ENCODE peak calls at places on chromosomes 16 and 17, in nine cellular contexts. S is left lung; J is A549; E is aorta; U is DND-41; A is right lobe of liver; I is left ventricle myocardium inferior; R is effector memory CD4-positive, alpha-beta T cell; B is pancreas. D is an unnamed sample.

GRCh38 chr17:61520897-61521296 is 68.7 kb downstream of the TBX4 start:
- DNase-seq in S (no peak), J (no peak), E (no peak), U (no peak), A (no peak), I (no peak), R (no peak), B (no peak), D (no peak)

GRCh38 chr17:48992433-48992832 is 4.8 kb upstream of the IGF2BP1 start:
- DNase-seq in S (no peak), J (no peak), E (no peak), U (no peak), A (no peak), I (no peak), R (no peak), B (no peak), D (no peak)

GRCh38 chr17:80585880-80586279 is 41.2 kb downstream of the RPTOR start:
- DNase-seq in S (no peak), J (no peak), E (no peak), U (no peak), A (no peak), I (no peak), R (no peak), B (no peak), D (no peak)

GRCh38 chr17:4634981-4635380 is 6.5 kb downstream of the ALOX15 start:
- DNase-seq in S (peak), J (no peak), E (no peak), U (no peak), A (no peak), I (no peak), R (no peak), B (no peak), D (no peak)

GRCh38 chr16:20382202-20382948 is 22.2 kb downstream of the PDILT start:
- DNase-seq in S (no peak), J (no peak), E (no peak), U (no peak), A (no peak), I (no peak), R (no peak), B (no peak), D (peak)

GRCh38 chr16:35198223-35199199 is 1739.1 kb downstream of the TP53TG3F start:
- DNase-seq in S (no peak), J (no peak), E (no peak), U (no peak), A (no peak), I (no peak), R (no peak), B (no peak), D (no peak)

GRCh38 chr16:89168381-89169189 is 3.0 kb upstream of the CDH15 start:
- DNase-seq in S (no peak), J (no peak), E (no peak), U (no peak), A (no peak), I (no peak), R (no peak), B (no peak), D (no peak)

GRCh38 chr17:6670999-6671398 is 19.4 kb downstream of the C17orf100 start:
- DNase-seq in S (no peak), J (no peak), E (no peak), U (no peak), A (no peak), I (no peak), R (no peak), B (no peak), D (no peak)

GRCh38 chr16:9199751-9200150 is 108.3 kb downstream of the HAPSTR1 start:
- DNase-seq in S (no peak), J (no peak), E (no peak), U (no peak), A (no peak), I (no peak), R (no peak), B (no peak), D (no peak)

GRCh38 chr17:45234641-45235040 is 13.0 kb downstream of the FMNL1 start:
- DNase-seq in S (no peak), J (no peak), E (no peak), U (peak), A (no peak), I (no peak), R (no peak), B (no peak), D (no peak)

GRCh38 chr16:66357523-66357928 is 9.0 kb upstream of the CDH5 start:
- DNase-seq in S (no peak), J (peak), E (no peak), U (peak), A (no peak), I (no peak), R (no peak), B (peak), D (peak)

GRCh38 chr17:32813021-32813420 is 63.9 kb downstream of the MYO1D start:
- DNase-seq in S (no peak), J (no peak), E (no peak), U (no peak), A (no peak), I (no peak), R (no peak), B (no peak), D (no peak)

GRCh38 chr17:3475155-3475808 is 515 bp upstream of the ASPA start:
- DNase-seq in S (no peak), J (no peak), E (no peak), U (no peak), A (no peak), I (no peak), R (no peak), B (no peak), D (no peak)
- H3K27ac ChIP-seq in S (peak), J (no peak), E (no peak), U (no peak), A (peak), I (peak), R (no peak), B (no peak), D (no peak)

GRCh38 chr16:2834968-2835367 is 4.9 kb downstream of the ZG16B start:
- DNase-seq in S (no peak), J (no peak), E (no peak), U (no peak), A (no peak), I (no peak), R (no peak), B (no peak), D (no peak)

GRCh38 chr16:2838928-2839327 is 8.8 kb downstream of the ZG16B start:
- DNase-seq in S (peak), J (peak), E (peak), U (peak), A (peak), I (peak), R (peak), B (peak), D (peak)

GRCh38 chr16:2836646-2837508 is 6.8 kb downstream of the ZG16B start:
- DNase-seq in S (no peak), J (no peak), E (no peak), U (no peak), A (no peak), I (no peak), R (no peak), B (no peak), D (no peak)

GRCh38 chr16:2839650-2840450 is 9.7 kb downstream of the ZG16B start:
- DNase-seq in S (no peak), J (no peak), E (peak), U (no peak), A (no peak), I (peak), R (no peak), B (no peak), D (no peak)

GRCh38 chr16:2835638-2836493 is 5.8 kb downstream of the ZG16B start:
- DNase-seq in S (peak), J (peak), E (peak), U (no peak), A (no peak), I (no peak), R (no peak), B (peak), D (no peak)
- H3K27ac ChIP-seq in S (peak), J (peak), E (no peak), U (no peak), A (no peak), I (no peak), R (no peak), B (peak), D (no peak)

DNA sequence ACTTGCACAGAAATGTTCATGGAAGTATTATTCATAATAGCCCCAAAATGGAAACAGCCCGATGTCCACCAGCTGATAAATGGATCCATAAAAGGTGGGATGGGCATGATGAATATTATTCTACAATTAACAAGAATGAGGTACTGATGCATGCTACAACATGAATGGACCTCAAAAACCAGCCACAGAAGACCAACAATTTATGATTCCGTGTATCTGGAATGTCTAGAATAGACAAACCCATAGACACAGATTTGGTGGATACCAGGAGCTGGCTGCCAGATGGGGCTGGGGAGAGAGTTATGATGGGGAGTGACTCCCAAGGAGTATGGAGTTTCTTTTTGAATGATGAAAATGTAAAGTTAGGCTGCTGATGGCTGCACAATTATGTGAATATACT is 10.8 kb upstream of the NAGLU start:
- DNase-seq in S (no peak), J (no peak), E (no peak), U (no peak), A (no peak), I (no peak), R (no peak), B (no peak), D (no peak)
- H3K27ac ChIP-seq in S (no peak), J (peak), E (no peak), U (no peak), A (peak), I (peak), R (no peak), B (no peak), D (no peak)

DNA sequence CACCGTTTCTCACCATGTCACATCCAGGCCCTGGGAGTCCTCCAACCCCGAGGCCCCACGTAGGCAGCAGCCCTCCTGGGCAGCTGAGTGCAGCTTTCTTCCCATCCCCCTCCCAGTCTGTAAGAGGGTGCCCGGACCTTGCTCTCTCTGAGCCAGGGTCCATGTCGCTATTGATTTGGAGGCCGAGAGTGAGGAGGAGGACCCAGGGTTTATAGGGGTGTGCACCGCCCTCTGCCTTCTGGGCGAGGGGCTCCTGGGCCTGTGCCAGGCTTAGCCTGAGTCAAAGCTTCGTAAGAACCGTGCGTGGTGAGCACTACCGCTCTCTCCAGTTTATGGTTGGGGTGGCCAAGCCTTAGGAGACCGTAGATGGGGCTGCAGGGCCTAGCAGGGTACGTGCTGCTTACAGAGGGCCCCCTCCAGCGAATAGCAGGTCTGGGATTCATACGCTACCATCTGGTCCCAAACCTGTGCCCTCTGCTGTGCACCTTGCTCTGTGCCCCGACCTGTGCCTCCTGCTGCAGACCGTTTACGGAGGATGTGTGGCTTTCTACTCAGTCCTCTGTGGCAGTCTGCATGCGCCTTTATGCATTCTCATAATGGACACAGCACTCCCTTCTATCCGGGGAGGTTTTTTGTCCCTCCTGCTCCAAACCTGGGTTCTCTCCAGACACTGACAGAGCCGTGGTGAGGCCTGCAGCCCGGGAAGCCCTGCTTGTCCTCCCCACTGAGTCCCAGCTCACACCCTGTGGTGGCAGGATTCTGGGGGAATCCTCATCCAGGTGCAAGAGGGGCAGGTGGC is 54.7 kb downstream of the PGS1 start:
- DNase-seq in S (no peak), J (no peak), E (no peak), U (no peak), A (peak), I (no peak), R (no peak), B (no peak), D (no peak)
- H3K27ac ChIP-seq in S (no peak), J (no peak), E (no peak), U (no peak), A (no peak), I (no peak), R (no peak), B (no peak), D (no peak)

GRCh38 chr17:38447502-38448095 is 19.3 kb downstream of the ARHGAP23 start:
- DNase-seq in S (no peak), J (no peak), E (no peak), U (no peak), A (no peak), I (no peak), R (no peak), B (no peak), D (no peak)
- H3K27ac ChIP-seq in S (peak), J (peak), E (no peak), U (peak), A (no peak), I (peak), R (no peak), B (no peak), D (no peak)

DNA sequence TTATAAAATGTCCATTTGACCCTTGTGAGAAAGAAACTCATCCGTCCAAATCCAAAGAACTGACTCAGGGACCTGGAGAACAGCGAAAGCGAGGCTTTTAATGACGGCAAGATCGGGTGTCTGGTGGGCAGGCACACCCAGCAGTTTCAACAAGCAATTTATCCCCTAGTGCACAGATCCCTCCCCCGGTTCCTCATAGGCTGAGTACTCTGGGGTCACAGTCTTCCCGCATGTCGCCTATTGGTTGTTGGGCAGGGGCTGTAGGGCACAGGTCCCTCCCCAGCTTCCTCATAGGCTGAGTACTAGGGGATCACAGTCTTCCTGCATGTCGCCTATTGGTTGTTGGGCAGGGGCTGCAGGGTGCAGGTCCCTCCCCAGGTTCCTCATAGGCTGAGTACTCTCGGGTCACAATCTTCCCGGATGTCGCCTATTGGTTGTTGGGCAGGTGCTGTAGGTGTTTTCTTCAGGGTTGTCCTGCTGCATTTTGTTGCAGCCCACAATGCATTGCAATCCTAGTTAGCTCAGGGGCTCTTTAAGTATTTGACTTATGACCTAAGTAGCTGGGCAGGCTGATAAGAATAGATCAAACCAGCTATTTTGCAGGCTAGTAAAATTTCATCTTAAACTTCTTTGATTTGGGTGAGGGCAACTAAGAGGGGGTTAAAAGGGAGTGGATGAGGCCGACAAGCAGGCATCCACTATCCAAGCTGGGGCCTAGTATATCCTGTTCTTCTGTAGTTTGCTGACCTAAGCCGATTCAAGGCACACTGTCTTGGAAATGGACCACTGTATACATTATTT is 3.6 kb upstream of the UTS2R start:
- DNase-seq in S (no peak), J (no peak), E (no peak), U (peak), A (no peak), I (no peak), R (no peak), B (no peak), D (peak)
- H3K27ac ChIP-seq in S (no peak), J (no peak), E (no peak), U (peak), A (no peak), I (no peak), R (no peak), B (no peak), D (no peak)

D was measured in A673.